ENCODE peak calls at places on chromosome 1, in ten cellular contexts. X is astrocyte of the spinal cord, P is sigmoid colon, S is heart right ventricle, C is PC-9, Z is left lung, H is GM13976, T is cardiac muscle cell, N is psoas muscle, E is Peyer's patch. A is an unnamed sample.
A peak's percentile ranks its signal among the peaks of the same experiment; 100 is the strongest.

GRCh38 chr1:224433671-224434446 is 738 bp downstream of the WDR26 start:
- DNase-seq in S (peak; percentile 44), C (no peak), H (peak; percentile 54), N (peak; percentile 78), T (peak; percentile 23), Z (peak; percentile 49), P (peak; percentile 70), E (peak; percentile 68), X (no peak), A (peak; percentile 50)

GRCh38 chr1:23393706-23394105 is 24.1 kb upstream of the ZNF436 start:
- DNase-seq in N (peak; percentile 75), C (no peak), X (peak; percentile 83), E (no peak), P (peak; percentile 89), S (peak; percentile 60), Z (no peak), H (no peak), T (peak; percentile 94), A (no peak)

GRCh38 chr1:227856147-227856858 is 40.8 kb downstream of the PRSS38 start:
- DNase-seq in P (no peak), T (no peak), N (no peak), E (no peak), S (no peak), X (no peak), Z (no peak), H (no peak), C (no peak), A (no peak)

GRCh38 chr1:115040501-115040900 is 10.9 kb downstream of the TSHB start:
- DNase-seq in N (no peak), S (no peak), C (no peak), H (no peak), P (no peak), E (no peak), T (no peak), X (no peak), Z (no peak), A (no peak)

GRCh38 chr1:211920141-211920572 is 89.6 kb upstream of the LPGAT1 start:
- DNase-seq in Z (peak; percentile 63), E (no peak), C (peak; percentile 43), P (peak; percentile 69), T (peak; percentile 82), N (no peak), H (no peak), X (peak; percentile 59), S (peak; percentile 27), A (no peak)

GRCh38 chr1:15557594-15557993 is 27.3 kb downstream of the AGMAT start:
- DNase-seq in E (no peak), T (no peak), H (no peak), S (no peak), C (no peak), P (no peak), X (no peak), Z (no peak), N (no peak), A (no peak)

GRCh38 chr1:29884740-29885139 is 648.4 kb downstream of the PTPRU start:
- DNase-seq in P (no peak), S (no peak), N (no peak), H (no peak), E (no peak), X (no peak), C (no peak), T (no peak), Z (no peak), A (no peak)

GRCh38 chr1:159009704-159010361 is at the start of gene IFI16:
- DNase-seq in H (peak; percentile 49), N (no peak), Z (no peak), P (peak; percentile 69), C (no peak), S (no peak), T (peak; percentile 98), E (no peak), X (peak; percentile 95), A (no peak)

GRCh38 chr1:93501399-93501798 is 53.5 kb downstream of the FNBP1L start:
- DNase-seq in T (no peak), N (no peak), E (no peak), P (no peak), Z (no peak), S (no peak), X (no peak), C (no peak), H (no peak), A (no peak)

GRCh38 chr1:93503163-93503562 is 55.2 kb downstream of the FNBP1L start:
- DNase-seq in N (no peak), T (no peak), S (no peak), E (no peak), X (no peak), Z (no peak), P (no peak), C (no peak), H (no peak), A (no peak)

GRCh38 chr1:93500275-93500674 is 52.4 kb downstream of the FNBP1L start:
- DNase-seq in C (no peak), S (no peak), T (no peak), Z (no peak), N (no peak), P (no peak), H (no peak), X (no peak), E (no peak), A (no peak)

GRCh38 chr1:93502561-93502960 is 54.6 kb downstream of the FNBP1L start:
- DNase-seq in T (no peak), H (no peak), X (no peak), C (no peak), S (no peak), P (no peak), E (no peak), N (no peak), Z (no peak), A (no peak)

DNA sequence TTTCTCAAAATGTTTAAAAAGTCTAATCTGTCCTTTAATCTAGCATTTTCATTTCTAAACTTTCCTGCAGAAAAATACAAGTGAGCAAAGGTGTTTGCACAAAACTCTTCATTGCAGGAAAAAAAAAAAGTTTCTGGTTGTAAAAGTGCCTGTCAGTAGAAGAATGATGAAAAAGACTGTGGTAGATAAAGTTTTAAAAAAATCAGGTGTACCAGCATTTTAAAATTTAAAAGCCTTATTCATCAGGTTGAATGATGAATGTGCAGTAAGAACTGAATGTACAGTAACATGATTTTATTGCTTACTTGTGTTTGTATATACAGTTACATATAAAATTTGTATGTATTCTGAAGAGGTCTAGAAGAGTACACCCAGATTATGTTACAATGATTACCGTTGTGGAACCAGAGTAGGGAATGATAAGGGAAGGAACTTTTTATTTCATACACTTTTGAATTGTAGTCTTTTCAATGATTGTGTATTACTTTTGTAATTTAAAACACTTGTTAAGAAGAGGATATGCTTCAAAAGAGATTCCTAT is 54.0 kb downstream of the FNBP1L start:
- DNase-seq in X (no peak), P (no peak), C (no peak), T (no peak), S (no peak), N (no peak), H (no peak), Z (no peak), E (no peak), A (no peak)
- TF ChIP-seq CTCF in X (no peak), P (no peak), C (no peak), T (no peak), S (no peak), N (no peak), H (no peak), Z (no peak), E (no peak), A (no peak)

DNA sequence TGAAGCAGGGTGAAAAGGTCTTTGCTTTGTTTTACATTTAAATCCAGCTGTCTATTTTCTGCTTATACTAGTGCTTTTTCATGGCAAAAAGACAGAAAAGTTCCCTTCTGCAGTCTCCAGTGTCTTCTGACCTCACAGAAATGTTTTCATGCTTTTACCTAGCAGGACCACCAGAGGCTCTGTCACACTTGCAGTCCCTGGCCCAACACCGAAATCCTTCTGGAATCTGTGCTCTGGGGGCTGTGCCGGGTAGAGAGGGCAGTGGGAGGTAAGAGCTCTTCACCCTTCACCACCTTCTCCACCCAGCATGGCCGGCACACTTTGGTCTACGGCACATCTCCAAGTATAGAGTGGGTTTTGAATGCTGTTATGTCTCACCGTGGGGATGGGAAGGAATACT is 20.8 kb downstream of the GNAT2 start:
- DNase-seq in S (no peak), C (peak; percentile 30), X (no peak), T (no peak), Z (no peak), E (no peak), P (no peak), H (no peak), N (no peak), A (peak; percentile 31)
- TF ChIP-seq CTCF in S (no peak), C (peak; percentile 53), X (peak; percentile 33), T (peak; percentile 19), Z (no peak), E (no peak), P (no peak), H (no peak), N (no peak), A (peak; percentile 22)

GRCh38 chr1:241926141-241926540 is 31.4 kb upstream of the BECN2 start:
- DNase-seq in E (no peak), X (no peak), Z (no peak), N (no peak), H (no peak), T (no peak), S (no peak), C (no peak), P (peak; percentile 29), A (no peak)

GRCh38 chr1:241927321-241927720 is 30.2 kb upstream of the BECN2 start:
- DNase-seq in N (no peak), E (no peak), X (no peak), P (peak; percentile 12), C (no peak), H (no peak), Z (no peak), S (no peak), T (no peak), A (no peak)

GRCh38 chr1:241918879-241919278 is 38.7 kb upstream of the BECN2 start:
- DNase-seq in Z (no peak), C (no peak), E (no peak), X (peak; percentile 67), T (peak; percentile 71), H (no peak), S (no peak), P (no peak), N (peak; percentile 60), A (no peak)

DNA sequence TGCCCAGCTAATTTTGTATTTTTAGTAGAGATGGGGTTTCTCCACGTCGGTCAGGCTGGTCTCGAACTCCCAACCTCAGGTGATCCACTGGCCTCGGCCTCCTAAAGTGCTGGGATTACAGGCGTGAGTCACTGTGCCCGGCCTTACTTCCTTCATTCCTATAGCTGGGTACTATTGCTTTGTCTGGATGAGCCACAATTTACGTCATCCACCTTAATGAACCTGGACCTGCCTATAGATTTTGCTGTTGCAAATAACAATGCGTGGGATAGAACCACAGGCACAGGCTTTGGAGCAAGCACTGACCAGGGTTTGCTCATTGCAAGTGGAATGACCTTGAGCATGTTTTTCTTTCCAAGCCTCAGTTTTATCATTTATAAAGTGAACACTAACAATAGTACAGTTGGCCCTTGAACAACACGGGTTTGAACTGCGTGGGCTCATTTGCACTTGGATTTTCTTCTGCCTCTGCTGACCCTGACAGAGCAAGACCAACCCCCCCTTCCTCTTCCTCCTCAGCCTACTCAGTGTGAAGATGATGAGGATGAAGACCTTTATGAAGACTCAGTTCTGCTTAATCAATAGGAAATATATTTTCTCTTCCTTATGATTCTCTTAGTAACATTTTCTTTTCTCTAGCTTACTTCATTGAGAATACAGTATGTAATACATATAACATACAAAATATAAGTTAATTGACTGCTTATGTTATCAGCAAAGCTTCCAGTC is 33.3 kb upstream of the BECN2 start:
- DNase-seq in Z (no peak), T (no peak), E (no peak), P (peak; percentile 8), C (no peak), S (no peak), X (no peak), N (no peak), H (no peak), A (no peak)
- TF ChIP-seq CTCF in Z (no peak), T (no peak), E (no peak), P (no peak), C (no peak), S (no peak), X (no peak), N (no peak), H (no peak), A (no peak)

GRCh38 chr1:28840928-28841544 is 29.1 kb downstream of the OPRD1 start:
- DNase-seq in T (no peak), N (no peak), P (no peak), C (no peak), E (no peak), S (no peak), X (no peak), H (no peak), Z (no peak), A (no peak)
- TF ChIP-seq CTCF in T (no peak), N (no peak), P (no peak), C (no peak), E (no peak), S (no peak), X (no peak), H (no peak), Z (no peak), A (no peak)